ENCODE peak calls at places on chromosomes 16 and 17, in six cellular contexts. One of them, this sample, is unnamed.

GRCh38 chr16:75105306-75106061 is 11.1 kb downstream of the LDHD start:
- DNase-seq in NCI-H2171: no peak
- DNase-seq in NB4: peak
- DNase-seq in cardiac muscle cell: peak
- DNase-seq in mesothelial cell of epicardium: no peak
- DNase-seq in body of pancreas: no peak
- DNase-seq in this sample: no peak

GRCh38 chr16:22890976-22891375 is 77.0 kb downstream of the HS3ST2 start:
- DNase-seq in NCI-H2171: peak
- DNase-seq in NB4: no peak
- DNase-seq in cardiac muscle cell: no peak
- DNase-seq in mesothelial cell of epicardium: no peak
- DNase-seq in body of pancreas: no peak
- DNase-seq in this sample: no peak

GRCh38 chr16:1823821-1824220 is 2.8 kb downstream of the HAGH start:
- DNase-seq in NCI-H2171: no peak
- DNase-seq in NB4: peak
- DNase-seq in cardiac muscle cell: peak
- DNase-seq in mesothelial cell of epicardium: no peak
- DNase-seq in body of pancreas: peak
- DNase-seq in this sample: no peak

GRCh38 chr16:3997231-3997841 is 116.8 kb upstream of the CREBBP start:
- DNase-seq in NCI-H2171: no peak
- DNase-seq in NB4: no peak
- DNase-seq in cardiac muscle cell: no peak
- DNase-seq in mesothelial cell of epicardium: no peak
- DNase-seq in body of pancreas: no peak
- DNase-seq in this sample: no peak

GRCh38 chr16:87068751-87069150 is 248.4 kb downstream of the C16orf95 start:
- DNase-seq in NCI-H2171: no peak
- DNase-seq in NB4: no peak
- DNase-seq in cardiac muscle cell: no peak
- DNase-seq in mesothelial cell of epicardium: no peak
- DNase-seq in body of pancreas: no peak
- DNase-seq in this sample: no peak

GRCh38 chr17:78748730-78749317 is 33.2 kb downstream of the CYTH1 start:
- DNase-seq in NCI-H2171: no peak
- DNase-seq in NB4: peak
- DNase-seq in cardiac muscle cell: peak
- DNase-seq in mesothelial cell of epicardium: no peak
- DNase-seq in body of pancreas: peak
- DNase-seq in this sample: no peak

GRCh38 chr16:48542020-48542473 is 67.9 kb downstream of the N4BP1 start:
- DNase-seq in NCI-H2171: peak
- DNase-seq in NB4: peak
- DNase-seq in cardiac muscle cell: peak
- DNase-seq in mesothelial cell of epicardium: no peak
- DNase-seq in body of pancreas: peak
- DNase-seq in this sample: no peak

GRCh38 chr17:67602974-67603373 is 114.8 kb upstream of the NOL11 start:
- DNase-seq in NCI-H2171: no peak
- DNase-seq in NB4: peak
- DNase-seq in cardiac muscle cell: peak
- DNase-seq in mesothelial cell of epicardium: no peak
- DNase-seq in body of pancreas: peak
- DNase-seq in this sample: peak

GRCh38 chr17:72560303-72561247 is 439.8 kb downstream of the SOX9 start:
- DNase-seq in NCI-H2171: peak
- DNase-seq in NB4: peak
- DNase-seq in cardiac muscle cell: peak
- DNase-seq in mesothelial cell of epicardium: no peak
- DNase-seq in body of pancreas: peak
- DNase-seq in this sample: peak

GRCh38 chr17:61362852-61363600 is 36.6 kb upstream of the TBX2 start:
- DNase-seq in NCI-H2171: peak
- DNase-seq in NB4: no peak
- DNase-seq in cardiac muscle cell: no peak
- DNase-seq in mesothelial cell of epicardium: no peak
- DNase-seq in body of pancreas: no peak
- DNase-seq in this sample: no peak

GRCh38 chr17:32515677-32516383 is 29.0 kb downstream of the CDK5R1 start:
- DNase-seq in NCI-H2171: no peak
- DNase-seq in NB4: no peak
- DNase-seq in cardiac muscle cell: no peak
- DNase-seq in mesothelial cell of epicardium: no peak
- DNase-seq in body of pancreas: no peak
- DNase-seq in this sample: no peak

GRCh38 chr17:73546770-73547345 is 97.4 kb downstream of the SDK2 start:
- DNase-seq in NCI-H2171: no peak
- DNase-seq in NB4: peak
- DNase-seq in cardiac muscle cell: peak
- DNase-seq in mesothelial cell of epicardium: no peak
- DNase-seq in body of pancreas: peak
- DNase-seq in this sample: no peak

This sample was measured in NCI-H2081 treated with DMSO at 0.1 percent for 48 hours.